ENCODE peak calls at places on chromosomes 2 and 18, in five cellular contexts. K is fibroblast of mammary gland; A is GM19239; P is BE2C; C is activated naive CD4-positive, alpha-beta T cell treated with anti-CD3 and anti-CD28 coated beads for 36 hours. O is an unnamed sample.

GRCh38 chr2:64943387-64944150 is 45.6 kb upstream of the SLC1A4 start:
- DNase-seq in K (peak; percentile 60), A (no peak), P (no peak), C (no peak), O (peak; percentile 87)

GRCh38 chr2:238105506-238106338 is 5.6 kb downstream of the ESPNL start:
- DNase-seq in K (no peak), A (no peak), P (no peak), C (no peak), O (no peak)

GRCh38 chr2:67619204-67619603 is 222.1 kb downstream of the ETAA1 start:
- DNase-seq in K (peak; percentile 44), A (no peak), P (no peak), C (no peak), O (no peak)

GRCh38 chr2:9771481-9772017 is 71.7 kb upstream of the TAF1B start:
- DNase-seq in K (peak; percentile 85), A (no peak), P (no peak), C (no peak), O (peak; percentile 36)

GRCh38 chr2:120631719-120632118 is 103.9 kb upstream of the GLI2 start:
- DNase-seq in K (no peak), A (no peak), P (no peak), C (no peak), O (no peak)

GRCh38 chr18:42413870-42414269 is 458.8 kb downstream of the PIK3C3 start:
- DNase-seq in K (peak; percentile 55), A (no peak), P (no peak), C (no peak), O (no peak)

GRCh38 chr2:191303349-191304005 is 58.3 kb downstream of the MYO1B start:
- DNase-seq in K (no peak), A (no peak), P (no peak), C (no peak), O (no peak)

GRCh38 chr2:129906139-129906860 is 73.2 kb upstream of the RAB6C start:
- DNase-seq in K (no peak), A (no peak), P (no peak), C (no peak), O (no peak)

GRCh38 chr2:234958746-234959395 is 7.1 kb downstream of the SH3BP4 start:
- DNase-seq in K (no peak), A (no peak), P (no peak), C (no peak), O (no peak)

GRCh38 chr2:95001701-95002100 is 23.8 kb upstream of the MAL start:
- DNase-seq in K (no peak), A (no peak), P (no peak), C (no peak), O (no peak)

GRCh38 chr18:36078751-36079529 is 11.6 kb upstream of the RPRD1A start:
- DNase-seq in K (peak; percentile 65), A (no peak), P (no peak), C (no peak), O (peak; percentile 74)

GRCh38 chr2:20675701-20676352 is 8.9 kb downstream of the GDF7 start:
- DNase-seq in K (no peak), A (peak; percentile 78), P (no peak), C (peak; percentile 19), O (peak; percentile 17)

GRCh38 chr18:44681611-44682010 is 923 bp downstream of the SETBP1 start:
- DNase-seq in K (no peak), A (no peak), P (no peak), C (no peak), O (no peak)

GRCh38 chr2:226514895-226515294 is 284.7 kb downstream of the IRS1 start:
- DNase-seq in K (peak; percentile 77), A (no peak), P (no peak), C (no peak), O (peak; percentile 10)

GRCh38 chr18:43533371-43533770 is 256.1 kb upstream of the SYT4 start:
- DNase-seq in K (no peak), A (no peak), P (no peak), C (no peak), O (no peak)

GRCh38 chr18:35571138-35571537 is 10.4 kb upstream of the GALNT1 start:
- DNase-seq in K (peak; percentile 34), A (no peak), P (no peak), C (no peak), O (no peak)

GRCh38 chr2:212245868-212246267 is 292.7 kb downstream of the ERBB4 start:
- DNase-seq in K (no peak), A (no peak), P (no peak), C (no peak), O (no peak)

GRCh38 chr2:75375646-75376582 is 176.6 kb upstream of the TACR1 start:
- DNase-seq in K (peak; percentile 64), A (no peak), P (no peak), C (no peak), O (no peak)

GRCh38 chr2:150618215-150618905 is 130.9 kb upstream of the RND3 start:
- DNase-seq in K (peak; percentile 51), A (no peak), P (no peak), C (no peak), O (no peak)

GRCh38 chr18:38909972-38910371 is 1344.4 kb upstream of the CELF4 start:
- DNase-seq in K (no peak), A (no peak), P (no peak), C (no peak), O (no peak)

GRCh38 chr2:232365621-232366321 is 12.8 kb upstream of the ALPP start:
- DNase-seq in K (no peak), A (peak; percentile 80), P (peak; percentile 49), C (peak; percentile 23), O (peak; percentile 57)

GRCh38 chr2:222421626-222422025 is 2.7 kb upstream of the SGPP2 start:
- DNase-seq in K (no peak), A (no peak), P (no peak), C (no peak), O (no peak)

GRCh38 chr2:239806758-239807434 is 218.2 kb downstream of the NDUFA10 start:
- DNase-seq in K (no peak), A (no peak), P (no peak), C (no peak), O (no peak)

GRCh38 chr18:2139676-2140075 is 431.6 kb downstream of the METTL4 start:
- DNase-seq in K (peak; percentile 48), A (no peak), P (no peak), C (no peak), O (peak; percentile 62)

GRCh38 chr2:190551928-190552327 is 17.4 kb upstream of the NEMP2 start:
- DNase-seq in K (peak; percentile 56), A (no peak), P (no peak), C (peak; percentile 15), O (peak; percentile 34)

GRCh38 chr2:238231251-238231793 is 8.5 kb downstream of the HES6 start:
- DNase-seq in K (peak; percentile 70), A (peak; percentile 76), P (no peak), C (peak; percentile 84), O (no peak)

GRCh38 chr2:238462782-238463396 is 36.2 kb downstream of the ASB1 start:
- DNase-seq in K (peak; percentile 78), A (peak; percentile 36), P (no peak), C (no peak), O (peak; percentile 37)

GRCh38 chr2:20080839-20081348 is 29.5 kb upstream of the LAPTM4A start:
- DNase-seq in K (no peak), A (no peak), P (no peak), C (no peak), O (no peak)

GRCh38 chr2:30747206-30747605 is 60.0 kb downstream of the CAPN13 start:
- DNase-seq in K (no peak), A (no peak), P (no peak), C (no peak), O (no peak)

GRCh38 chr18:68428026-68428425 is 286.9 kb downstream of the TMX3 start:
- DNase-seq in K (peak; percentile 94), A (no peak), P (peak; percentile 8), C (no peak), O (peak; percentile 77)

GRCh38 chr2:46134531-46135229 is 162.5 kb upstream of the EPAS1 start:
- DNase-seq in K (peak; percentile 71), A (no peak), P (no peak), C (no peak), O (no peak)

GRCh38 chr2:215034154-215034553 is 104.3 kb downstream of the ABCA12 start:
- DNase-seq in K (no peak), A (no peak), P (no peak), C (no peak), O (no peak)

GRCh38 chr2:201618744-201619654 is 24.3 kb downstream of the TMEM237 start:
- DNase-seq in K (peak; percentile 73), A (no peak), P (no peak), C (no peak), O (no peak)

GRCh38 chr2:31297751-31298150 is 63.8 kb downstream of the EHD3 start:
- DNase-seq in K (peak; percentile 31), A (no peak), P (no peak), C (peak; percentile 27), O (no peak)

GRCh38 chr2:65220432-65221131 is 7.0 kb upstream of the ACTR2 start:
- DNase-seq in K (no peak), A (no peak), P (no peak), C (no peak), O (no peak)

GRCh38 chr2:26889796-26890195 is 41.9 kb downstream of the DPYSL5 start:
- DNase-seq in K (no peak), A (no peak), P (no peak), C (no peak), O (no peak)

GRCh38 chr2:20485989-20486388 is 39.1 kb downstream of the RHOB start:
- DNase-seq in K (no peak), A (no peak), P (no peak), C (no peak), O (no peak)

GRCh38 chr2:165109915-165110314 is 93.9 kb downstream of the SCN3A start:
- DNase-seq in K (no peak), A (no peak), P (no peak), C (no peak), O (no peak)

O was measured in H4.